ENCODE peak calls at places on chromosome 19, in nine cellular contexts. W is NCI-H524, I is germinal center, B is nephron progenitor cell, R is neural crest cell, V is left cardiac atrium, X is endothelial cell, G is OCI-M1, P is nucleus accumbens. A is an unnamed sample.

GRCh38 chr19:31220540-31220939 is 128.7 kb downstream of the TSHZ3 start:
- DNase-seq in I (no peak), G (peak), W (no peak), P (no peak), X (peak), V (no peak), R (no peak), B (no peak), A (no peak)

GRCh38 chr19:53094749-53095575 is 8.3 kb downstream of the ZNF160 start:
- DNase-seq in R (no peak), G (no peak), P (no peak), B (no peak), W (no peak), X (peak), I (no peak), V (no peak), A (peak)

GRCh38 chr19:46404884-46405658 is 8.3 kb downstream of the CCDC8 start:
- DNase-seq in W (no peak), X (no peak), P (no peak), G (no peak), B (peak), I (no peak), R (no peak), V (no peak), A (no peak)

GRCh38 chr19:18558202-18558555 is 509 bp downstream of the KXD1 start:
- DNase-seq in W (peak), I (no peak), G (peak), V (no peak), P (no peak), X (no peak), B (no peak), R (no peak), A (no peak)

GRCh38 chr19:34508540-34508939 is 27.0 kb downstream of the WTIP start:
- DNase-seq in P (no peak), I (no peak), V (no peak), W (no peak), R (no peak), B (no peak), G (no peak), X (no peak), A (no peak)

GRCh38 chr19:10836478-10837325 is 690 bp upstream of the TMED1 start:
- DNase-seq in G (peak), R (no peak), B (peak), W (no peak), I (no peak), P (peak), X (no peak), V (peak), A (no peak)

GRCh38 chr19:952680-953500 is 27.1 kb downstream of the ARID3A start:
- DNase-seq in W (no peak), G (no peak), B (no peak), R (no peak), V (no peak), I (no peak), X (no peak), P (no peak), A (no peak)

GRCh38 chr19:33296473-33297060 is 5.8 kb downstream of the CEBPA start:
- DNase-seq in V (no peak), G (no peak), X (no peak), B (no peak), P (no peak), R (no peak), I (no peak), W (no peak), A (no peak)

GRCh38 chr19:11496391-11497163 is 9.1 kb downstream of the ZNF653 start:
- DNase-seq in G (peak), B (peak), W (no peak), I (peak), V (peak), R (peak), P (peak), X (peak), A (peak)

GRCh38 chr19:10923503-10924076 is 4.8 kb downstream of the YIPF2 start:
- DNase-seq in R (no peak), W (no peak), B (no peak), I (no peak), P (no peak), G (no peak), X (no peak), V (no peak), A (no peak)

GRCh38 chr19:17216058-17216670 is 1.0 kb downstream of the USE1 start:
- DNase-seq in V (no peak), X (no peak), I (no peak), G (no peak), B (no peak), W (no peak), P (no peak), R (no peak), A (no peak)

GRCh38 chr19:32231020-32231419 is 114.4 kb upstream of the ZNF507 start:
- DNase-seq in X (no peak), G (no peak), B (no peak), W (no peak), P (no peak), V (no peak), I (no peak), R (no peak), A (no peak)

GRCh38 chr19:48342414-48342738 is 17.0 kb downstream of the EMP3 start:
- DNase-seq in V (no peak), W (no peak), R (no peak), I (no peak), G (no peak), X (no peak), P (no peak), B (no peak), A (no peak)

GRCh38 chr19:10812902-10813404 is 23.1 kb downstream of the TMED1 start:
- DNase-seq in I (no peak), P (no peak), R (no peak), B (no peak), G (peak), X (no peak), V (peak), W (no peak), A (no peak)